ENCODE peak calls at places on chromosomes 5 and 9, in four cellular contexts. O is Peyer's patch, C is AG04450, I is heart left ventricle. W is an unnamed sample. For H3K27me3, the result is how much of the 10 kb centered on the place peaks cover.

GRCh38 chr9:91486699-91487497 is 63.3 kb upstream of the NFIL3 start:
- DNase-seq in I (peak), O (no peak), C (no peak), W (no peak)

GRCh38 chr5:88145603-88146467 is 122.8 kb downstream of the TMEM161B start:
- DNase-seq in I (no peak), C (no peak), O (no peak), W (no peak)

GRCh38 chr9:31587176-31587575 is 797.3 kb upstream of the ACO1 start:
- DNase-seq in I (no peak), C (no peak), O (no peak), W (no peak)

GRCh38 chr9:119365291-119366027 is 3.8 kb downstream of the BRINP1 start:
- DNase-seq in C (no peak), O (no peak), I (no peak), W (no peak)

GRCh38 chr5:174100490-174100889 is 55.0 kb downstream of the NSG2 start:
- DNase-seq in I (no peak), O (no peak), C (no peak), W (no peak)

GRCh38 chr5:29208026-29208425 is 1985.5 kb upstream of the CDH6 start:
- DNase-seq in C (no peak), O (no peak), I (no peak), W (no peak)

GRCh38 chr5:166436857-166437256 is 1854.6 kb upstream of the WWC1 start:
- DNase-seq in C (no peak), I (no peak), O (no peak), W (no peak)

GRCh38 chr5:54013556-54014157 is 296.7 kb downstream of the ARL15 start:
- DNase-seq in O (no peak), C (peak), I (peak), W (peak)

GRCh38 chr9:93295031-93295430 is 111.1 kb downstream of the WNK2 start:
- DNase-seq in C (no peak), O (no peak), I (no peak), W (no peak)

GRCh38 chr9:385818-386398 is 171.2 kb downstream of the DOCK8 start:
- DNase-seq in C (peak), O (no peak), I (no peak), W (peak)

GRCh38 chr5:130151239-130151638 is 247.0 kb downstream of the CHSY3 start:
- DNase-seq in I (no peak), O (no peak), C (no peak), W (no peak)

GRCh38 chr9:34555002-34555348 is 32.2 kb upstream of the ENHO start:
- DNase-seq in I (no peak), O (no peak), C (no peak), W (no peak)

GRCh38 chr9:110114086-110114887 is 93.7 kb downstream of the C9orf152 start:
- DNase-seq in C (no peak), O (no peak), I (no peak), W (no peak)

GRCh38 chr9:121895836-121896544 is 197.1 kb downstream of the TTLL11 start:
- DNase-seq in C (no peak), I (peak), O (no peak), W (no peak)

GRCh38 chr5:148455055-148455675 is 71.4 kb downstream of the FBXO38 start:
- DNase-seq in C (no peak), O (no peak), I (no peak), W (no peak)

GRCh38 chr9:124429530-124429867 is 14.3 kb upstream of the PSMB7 start:
- DNase-seq in O (no peak), C (no peak), I (no peak), W (no peak)
- TF ChIP-seq CTCF in O (no peak), C (no peak), I (no peak), W (no peak)

DNA sequence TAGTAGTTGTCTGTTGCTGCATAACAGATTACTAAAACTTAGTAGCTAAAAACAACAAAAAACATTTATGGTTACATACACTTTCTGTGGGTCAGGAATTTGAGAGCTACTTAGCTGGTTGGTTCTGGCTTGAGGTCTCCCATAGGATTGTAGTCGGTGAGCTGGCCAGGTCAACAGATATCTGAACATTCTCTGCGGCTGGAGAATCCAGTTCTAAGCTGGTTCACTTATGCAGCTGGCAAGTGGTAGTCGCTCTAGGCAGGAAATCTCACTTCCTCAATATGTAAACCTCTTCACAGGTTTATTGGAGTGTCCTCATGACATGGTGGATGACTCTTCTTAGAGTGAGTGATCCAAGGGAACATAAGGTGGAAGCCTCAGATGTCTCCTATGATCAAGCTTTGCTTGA is 65.7 kb upstream of the TNFAIP8 start:
- DNase-seq in O (peak), C (no peak), I (no peak), W (no peak)
- H3K4me3 ChIP-seq in O (no peak), C (no peak), I (no peak), W (no peak)

GRCh38 chr5:108432024-108432423 is 50.1 kb upstream of the FBXL17 start:
- DNase-seq in O (no peak), I (no peak), C (no peak), W (peak)
- H3K27me3 ChIP-seq in O (under half), I (under half), C (under half), W (under half)

GRCh38 chr5:151284392-151284967 is 19.1 kb downstream of the SLC36A3 start:
- DNase-seq in O (no peak), C (no peak), I (no peak), W (no peak)
- TF ChIP-seq CTCF in O (peak), C (no peak), I (no peak), W (no peak)

DNA sequence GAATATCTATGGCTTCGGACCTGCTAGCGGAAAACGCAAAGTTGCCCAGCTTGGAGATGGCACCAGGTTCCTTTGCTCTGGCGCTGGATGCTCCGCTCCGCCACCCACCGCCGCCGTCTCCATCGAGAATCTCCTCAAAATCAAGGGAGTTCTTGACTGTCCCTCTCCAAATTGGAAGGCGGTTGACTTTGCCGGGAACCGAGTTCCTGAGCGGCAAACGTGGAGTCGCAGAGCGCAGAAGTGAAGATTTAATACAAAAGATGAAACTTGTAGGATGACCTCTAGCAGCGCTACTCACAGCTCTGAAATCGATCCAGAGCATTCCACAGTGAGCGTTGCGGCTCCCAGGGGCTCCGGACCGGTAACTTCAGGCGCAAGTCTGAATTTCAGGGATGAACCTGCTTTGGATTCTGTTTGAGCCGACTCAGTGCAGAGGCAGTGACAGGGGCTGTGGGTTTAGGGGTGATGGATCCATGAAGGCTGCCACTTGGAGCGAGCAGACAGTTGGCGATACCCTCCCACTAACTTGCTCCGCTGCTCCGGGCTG is 1641.5 kb upstream of the C9orf72 start:
- DNase-seq in O (no peak), C (no peak), I (no peak), W (no peak)
- H3K4me3 ChIP-seq in O (no peak), C (no peak), I (no peak), W (no peak)

DNA sequence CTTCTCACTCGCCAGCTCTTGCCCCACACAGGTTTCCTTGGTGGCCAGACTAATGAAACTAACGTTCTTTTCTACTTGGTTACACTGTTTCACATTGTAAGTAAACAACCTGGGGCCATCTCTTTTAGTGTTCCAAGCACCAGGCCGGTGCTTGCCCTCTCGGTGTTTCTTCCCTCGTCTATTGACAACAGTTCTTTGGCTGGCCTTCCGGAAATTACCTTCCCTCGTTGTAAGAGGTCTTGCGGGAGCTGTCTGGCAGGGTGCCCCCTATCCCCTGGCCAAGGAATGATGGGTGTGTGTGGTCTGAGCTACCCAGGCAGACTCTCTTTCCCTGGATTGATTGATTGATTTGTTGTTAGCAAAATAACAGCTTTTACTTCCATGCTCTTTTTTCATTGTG is 918 bp upstream of the MYMK start:
- DNase-seq in I (no peak), O (no peak), C (no peak), W (no peak)
- H3K27me3 ChIP-seq in I (under half), O (under half), C (half or more), W (under half)

DNA sequence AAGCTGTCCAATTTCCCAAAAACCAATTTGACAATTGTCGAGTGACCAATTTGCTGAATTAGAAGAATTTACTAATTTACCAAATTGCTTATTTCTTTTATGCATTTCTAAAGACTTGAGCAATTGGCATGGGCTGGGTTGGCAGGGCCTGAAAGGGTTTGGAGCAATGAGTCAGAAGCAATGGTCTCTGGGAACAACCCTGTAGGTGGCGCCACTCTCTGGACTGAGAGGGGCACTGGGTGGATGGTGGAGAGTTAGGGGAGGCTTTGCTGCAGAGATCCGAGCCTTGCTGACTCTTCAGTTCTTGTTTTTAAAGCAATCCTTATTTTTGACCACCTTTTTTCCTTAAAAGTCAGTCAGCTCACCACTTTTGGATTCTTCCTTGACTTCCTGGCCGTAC is 71.5 kb upstream of the RPS23 start:
- DNase-seq in C (no peak), O (no peak), I (no peak), W (no peak)
- TF ChIP-seq CTCF in C (peak), O (peak), I (no peak), W (peak)

GRCh38 chr9:69173891-69174644 is at the start of gene TJP2:
- DNase-seq in O (peak), I (peak), C (no peak), W (no peak)

GRCh38 chr9:69176446-69177135 is 2.5 kb downstream of the TJP2 start:
- DNase-seq in C (no peak), I (no peak), O (no peak), W (no peak)

GRCh38 chr9:69174645-69175487 is 789 bp downstream of the TJP2 start:
- DNase-seq in C (peak), I (peak), O (peak), W (peak)

GRCh38 chr9:69173497-69173890 is 583 bp upstream of the TJP2 start:
- DNase-seq in I (no peak), O (no peak), C (no peak), W (no peak)

DNA sequence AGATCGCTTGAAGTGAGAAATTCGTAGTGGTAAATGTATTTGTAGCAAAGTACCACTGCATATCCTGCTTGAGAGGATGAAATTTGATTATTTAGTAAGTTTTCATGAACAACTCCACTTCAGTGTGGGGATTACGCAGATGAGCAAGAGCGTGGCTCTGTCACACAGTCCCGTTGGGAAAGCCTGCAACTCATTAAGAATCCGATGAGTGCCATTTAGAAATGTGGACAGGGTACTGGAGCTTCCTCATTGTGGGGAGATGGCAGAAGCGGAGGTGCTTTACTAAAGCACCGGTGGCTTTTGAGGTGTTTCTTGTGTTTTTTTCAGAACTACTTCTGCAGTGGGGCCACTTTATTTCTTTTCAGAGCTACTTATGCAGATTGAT is 1.4 kb downstream of the TJP2 start:
- DNase-seq in I (no peak), O (no peak), C (no peak), W (no peak)
- H3K4me3 ChIP-seq in I (peak), O (peak), C (peak), W (peak)

DNA sequence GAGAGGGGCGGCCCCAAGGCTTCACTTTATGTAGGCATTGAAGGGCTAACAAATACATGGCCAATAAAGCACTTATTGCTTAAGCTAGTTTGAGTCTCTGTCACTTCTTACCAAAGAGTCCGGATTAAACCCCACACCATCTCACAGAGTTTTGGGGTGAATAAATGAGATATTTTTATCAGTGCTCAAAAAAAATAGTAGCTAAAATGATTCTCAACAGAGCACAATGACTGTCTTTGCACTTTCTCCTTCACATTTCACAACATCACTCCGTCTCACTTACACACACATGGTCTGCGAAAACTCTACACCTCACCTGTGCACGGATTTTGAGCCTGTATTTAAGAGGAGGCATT is 92.9 kb downstream of the LMX1B start:
- DNase-seq in I (no peak), C (no peak), O (no peak), W (no peak)
- H3K27me3 ChIP-seq in I (half or more), C (under half), O (under half), W (under half)

DNA sequence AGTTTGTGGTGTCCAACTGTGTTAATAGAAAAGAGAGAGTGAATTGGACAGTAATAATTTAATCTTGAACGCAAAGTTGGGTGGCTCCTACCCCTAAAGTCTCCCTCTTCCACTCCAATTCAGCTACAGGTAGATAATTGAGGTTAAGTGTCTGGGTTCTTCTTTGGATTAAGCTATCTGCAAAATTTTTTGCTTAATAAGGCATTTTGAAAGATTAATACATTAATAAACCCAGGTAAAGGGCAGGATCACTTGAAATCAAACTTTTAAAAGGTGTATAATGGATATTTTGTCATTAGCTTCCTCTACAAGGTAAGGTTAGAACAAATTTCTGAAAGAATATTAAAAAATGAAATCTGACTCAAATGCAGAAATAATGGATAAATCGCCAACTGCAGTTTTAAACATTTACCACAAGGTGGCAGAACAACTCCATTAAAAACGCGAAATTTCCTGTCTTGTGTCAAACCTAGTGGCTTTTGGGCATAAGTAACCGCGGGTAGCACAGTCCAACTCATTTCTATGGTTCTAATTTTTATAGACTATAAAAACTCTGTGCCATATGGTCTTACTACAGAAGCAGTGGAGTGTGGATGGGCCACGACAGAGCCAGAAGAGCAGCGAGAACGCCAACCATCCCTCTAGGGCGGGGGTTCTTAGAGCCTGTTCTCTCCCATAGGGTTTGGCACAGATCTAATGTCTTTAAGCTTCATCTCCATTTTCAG is 276.5 kb downstream of the ARHGEF28 start:
- DNase-seq in C (no peak), I (no peak), O (no peak), W (no peak)
- TF ChIP-seq CTCF in C (peak), I (peak), O (peak), W (peak)